ENCODE peak calls at places on chromosomes 16 and 17, in ten cellular contexts. G is ascending aorta, P is lung, C is sigmoid colon, W is transverse colon, U is neural progenitor cell, E is cardiac muscle cell, T is PC-3, V is endodermal cell, Z is left ventricle myocardium inferior. N is an unnamed sample.

GRCh38 chr16:51880776-51881175 is 666.2 kb downstream of the TOX3 start:
- DNase-seq in G (no peak), P (no peak), C (no peak), W (no peak), U (no peak), E (no peak), T (peak; percentile 40), V (no peak), Z (no peak), N (no peak)

GRCh38 chr16:13390093-13390985 is 488.9 kb downstream of the SHISA9 start:
- DNase-seq in G (no peak), P (no peak), C (no peak), W (no peak), U (no peak), E (peak; percentile 53), T (no peak), V (no peak), Z (no peak), N (no peak)

GRCh38 chr17:46056800-46057304 is 57.8 kb downstream of the STH start:
- DNase-seq in G (no peak), P (no peak), C (no peak), W (no peak), U (no peak), E (no peak), T (peak; percentile 83), V (no peak), Z (no peak), N (no peak)

GRCh38 chr17:77725851-77726250 is 232.7 kb upstream of the TNRC6C start:
- DNase-seq in G (no peak), P (no peak), C (no peak), W (no peak), U (no peak), E (no peak), T (no peak), V (peak; percentile 26), Z (no peak), N (no peak)

GRCh38 chr16:85471469-85472431 is 141.4 kb upstream of the GSE1 start:
- DNase-seq in G (no peak), P (peak; percentile 56), C (peak; percentile 67), W (peak; percentile 67), U (no peak), E (no peak), T (peak; percentile 80), V (no peak), Z (no peak), N (no peak)

GRCh38 chr16:78607465-78607864 is 508.0 kb downstream of the WWOX start:
- DNase-seq in G (no peak), P (no peak), C (no peak), W (no peak), U (no peak), E (no peak), T (no peak), V (no peak), Z (no peak), N (no peak)

GRCh38 chr17:33595783-33596182 is 302.7 kb upstream of the ASIC2 start:
- DNase-seq in G (no peak), P (no peak), C (no peak), W (no peak), U (peak; percentile 35), E (no peak), T (no peak), V (no peak), Z (no peak), N (no peak)

GRCh38 chr17:8151641-8152111 is 528 bp downstream of the PER1 start:
- DNase-seq in G (peak; percentile 70), P (peak; percentile 89), C (peak; percentile 98), W (peak; percentile 91), U (peak; percentile 66), E (peak; percentile 56), T (peak; percentile 36), V (peak; percentile 86), Z (peak; percentile 96), N (no peak)

GRCh38 chr16:55515110-55515509 is 6.2 kb downstream of the LPCAT2 start:
- DNase-seq in G (no peak), P (no peak), C (no peak), W (no peak), U (no peak), E (no peak), T (peak; percentile 23), V (no peak), Z (no peak), N (no peak)

GRCh38 chr16:55510185-55510805 is 1.4 kb downstream of the LPCAT2 start:
- DNase-seq in G (no peak), P (no peak), C (no peak), W (no peak), U (no peak), E (no peak), T (no peak), V (no peak), Z (no peak), N (no peak)

GRCh38 chr16:55512941-55513340 is 4.1 kb downstream of the LPCAT2 start:
- DNase-seq in G (no peak), P (no peak), C (no peak), W (no peak), U (no peak), E (no peak), T (no peak), V (no peak), Z (no peak), N (no peak)

GRCh38 chr16:55508941-55509920 is at the start of gene LPCAT2:
- DNase-seq in G (no peak), P (peak; percentile 89), C (peak; percentile 88), W (peak; percentile 86), U (peak; percentile 95), E (peak; percentile 91), T (peak; percentile 73), V (peak; percentile 98), Z (peak; percentile 90), N (peak; percentile 89)

DNA sequence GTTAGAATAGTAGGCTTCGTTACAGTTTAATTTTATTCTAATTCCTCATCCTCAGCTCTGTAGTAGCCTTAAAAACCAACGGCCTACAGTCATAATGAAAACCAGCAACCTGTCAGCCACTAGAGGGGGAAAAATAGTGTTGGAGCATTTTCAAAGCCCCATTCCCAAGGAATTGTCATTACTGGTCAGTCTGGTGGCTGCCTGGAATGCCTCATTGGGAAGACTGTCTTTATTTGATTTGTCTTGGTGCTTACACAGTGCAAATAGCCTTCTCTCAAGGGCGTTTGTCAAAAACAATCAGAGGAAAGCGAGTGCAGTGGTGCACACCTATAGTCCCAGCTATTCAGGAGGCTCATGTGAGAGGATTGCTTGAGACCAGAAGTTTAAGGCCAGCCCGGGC is 4.7 kb downstream of the LPCAT2 start:
- DNase-seq in G (no peak), P (no peak), C (no peak), W (no peak), U (no peak), E (no peak), T (no peak), V (no peak), Z (no peak), N (no peak)
- TF ChIP-seq CTCF in G (no peak), P (no peak), C (no peak), W (no peak), U (no peak), E (peak; percentile 16), T (no peak), V (peak; percentile 45), Z (no peak), N (no peak)

GRCh38 chr17:1627987-1628855 is at the start of gene SLC43A2:
- DNase-seq in G (no peak), P (peak; percentile 82), C (peak; percentile 87), W (peak; percentile 86), U (peak; percentile 96), E (peak; percentile 95), T (peak; percentile 69), V (peak; percentile 98), Z (peak; percentile 84), N (peak; percentile 89)

GRCh38 chr17:1626333-1626732 is 2.3 kb downstream of the SLC43A2 start:
- DNase-seq in G (no peak), P (no peak), C (no peak), W (no peak), U (peak; percentile 73), E (no peak), T (no peak), V (peak; percentile 66), Z (no peak), N (peak; percentile 72)

GRCh38 chr17:1625507-1626080 is 3.0 kb downstream of the SLC43A2 start:
- DNase-seq in G (no peak), P (no peak), C (no peak), W (no peak), U (no peak), E (no peak), T (no peak), V (no peak), Z (no peak), N (no peak)

GRCh38 chr17:1628856-1629646 is 417 bp upstream of the SLC43A2 start:
- DNase-seq in G (peak; percentile 86), P (peak; percentile 95), C (peak; percentile 97), W (peak; percentile 95), U (peak; percentile 98), E (peak; percentile 96), T (peak; percentile 81), V (peak; percentile 100), Z (peak; percentile 94), N (peak; percentile 98)

DNA sequence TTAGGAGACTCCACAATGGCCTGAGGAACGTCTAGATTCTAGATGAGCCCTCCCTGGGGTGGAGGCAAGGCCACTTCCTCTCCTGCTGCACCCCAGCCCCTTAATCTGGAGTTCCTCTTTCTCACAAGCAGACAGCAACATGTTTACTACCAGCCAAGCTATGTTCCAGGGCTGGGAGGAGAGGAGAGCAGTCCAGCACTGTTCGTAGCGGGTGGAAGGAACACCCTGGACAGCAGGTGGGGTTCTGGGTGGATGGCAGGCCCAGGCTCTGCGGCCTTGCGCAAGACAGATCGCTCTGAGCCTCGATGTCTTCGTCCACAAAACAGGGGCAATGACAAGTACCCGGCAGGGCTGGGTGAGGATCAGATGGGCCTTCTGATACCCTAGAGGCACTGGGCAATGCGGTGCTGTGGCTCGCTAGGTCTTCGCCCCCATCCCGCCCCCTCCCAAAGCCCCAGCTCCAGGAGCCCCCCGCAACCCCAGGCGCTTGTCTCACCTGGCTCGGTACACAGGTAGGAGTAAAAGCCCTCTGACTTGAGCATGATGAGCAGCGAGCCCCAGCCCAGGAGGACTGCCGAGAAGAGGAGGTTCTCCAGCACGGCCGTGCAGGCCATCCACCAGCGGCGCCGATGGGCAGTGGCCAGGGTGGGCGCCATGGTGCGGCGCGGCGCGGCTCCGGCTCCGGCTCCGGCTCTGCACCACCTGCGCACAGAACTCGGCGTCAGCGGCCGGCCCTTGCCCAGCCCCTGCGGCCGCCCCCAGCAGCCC is 1.2 kb downstream of the SLC43A2 start:
- DNase-seq in G (no peak), P (peak; percentile 54), C (no peak), W (peak; percentile 44), U (no peak), E (no peak), T (no peak), V (peak; percentile 83), Z (no peak), N (no peak)
- H3K27ac ChIP-seq in G (peak overlapping the region; percentile 86), P (no peak overlapping the region), C (peak overlapping the region; percentile 97), W (peak overlapping the region; percentile 92), U (no peak overlapping the region), E (no peak overlapping the region), T (no peak overlapping the region), V (no peak overlapping the region), Z (peak overlapping the region; percentile 93), N (peak overlapping the region; percentile 59)

GRCh38 chr17:80982426-80982974 is 9.1 kb upstream of the CHMP6 start:
- DNase-seq in G (no peak), P (no peak), C (no peak), W (no peak), U (no peak), E (no peak), T (no peak), V (no peak), Z (no peak), N (no peak)

GRCh38 chr17:80986816-80987480 is 4.7 kb upstream of the CHMP6 start:
- DNase-seq in G (no peak), P (no peak), C (no peak), W (no peak), U (no peak), E (no peak), T (no peak), V (peak; percentile 47), Z (no peak), N (no peak)

GRCh38 chr17:80983545-80983944 is 8.1 kb upstream of the CHMP6 start:
- DNase-seq in G (no peak), P (no peak), C (no peak), W (no peak), U (no peak), E (no peak), T (no peak), V (no peak), Z (no peak), N (no peak)

GRCh38 chr17:80986046-80986445 is 5.6 kb upstream of the CHMP6 start:
- DNase-seq in G (no peak), P (no peak), C (no peak), W (no peak), U (no peak), E (no peak), T (no peak), V (no peak), Z (no peak), N (peak; percentile 80)

DNA sequence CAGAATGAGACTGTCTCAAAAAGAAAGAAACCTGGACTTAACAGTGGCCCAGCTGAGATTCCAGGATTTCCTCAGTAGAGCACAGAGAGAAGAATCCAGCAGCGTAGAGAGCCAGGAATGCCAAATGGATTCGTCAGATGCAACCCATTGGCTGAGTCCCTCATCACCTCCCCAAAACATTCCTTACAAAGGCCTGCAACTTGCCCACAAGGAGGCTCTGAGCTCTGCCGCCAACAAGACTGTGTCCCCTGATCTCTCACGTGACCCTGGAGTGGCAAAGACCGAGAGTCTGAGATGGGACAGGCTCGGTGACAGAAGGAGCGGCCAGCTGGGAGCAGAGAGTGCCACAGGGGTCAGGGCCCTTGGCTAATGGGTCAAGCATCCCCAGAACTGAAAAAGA is 6.9 kb upstream of the CHMP6 start:
- DNase-seq in G (no peak), P (no peak), C (no peak), W (no peak), U (peak; percentile 74), E (peak; percentile 66), T (no peak), V (peak; percentile 93), Z (no peak), N (no peak)
- TF ChIP-seq CTCF in G (no peak), P (no peak), C (no peak), W (peak; percentile 14), U (peak; percentile 18), E (peak; percentile 51), T (no peak), V (peak; percentile 50), Z (no peak), N (no peak)

DNA sequence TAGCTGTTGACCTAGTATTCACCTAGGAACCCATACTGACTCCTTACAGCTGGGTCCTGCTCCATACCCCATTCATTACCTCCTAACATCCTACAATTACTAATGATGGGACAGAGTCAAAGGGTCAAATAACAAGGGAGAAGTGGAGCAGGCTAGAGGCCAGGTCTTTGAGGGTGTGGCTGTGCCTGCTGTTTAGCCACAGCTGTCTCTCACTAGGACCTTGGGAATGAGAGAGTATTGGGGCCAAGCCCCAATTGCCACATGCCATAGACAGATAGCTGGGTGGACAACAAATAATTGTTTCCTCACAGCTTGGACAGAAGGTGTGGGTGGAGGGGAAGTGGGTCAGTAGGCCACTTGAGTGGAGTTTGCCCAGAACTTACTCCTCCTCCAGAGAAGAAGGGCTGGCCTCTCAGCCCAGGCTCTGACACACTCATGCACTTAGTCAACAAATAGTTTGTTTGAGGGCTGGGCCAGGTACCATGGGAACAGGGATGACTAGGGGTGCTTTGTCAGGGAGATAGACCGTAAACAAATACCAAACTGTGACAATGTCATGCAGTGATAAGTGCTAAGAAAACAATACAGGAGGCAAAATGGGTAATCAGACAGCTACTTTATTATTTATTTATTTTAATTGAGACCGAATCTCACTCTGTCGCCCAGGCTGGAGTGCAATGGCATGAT is 10.2 kb upstream of the CENPT start:
- DNase-seq in G (peak; percentile 35), P (peak; percentile 90), C (peak; percentile 91), W (peak; percentile 75), U (no peak), E (no peak), T (peak; percentile 95), V (peak; percentile 92), Z (peak; percentile 61), N (no peak)
- H3K27ac ChIP-seq in G (peak overlapping the region; percentile 84), P (peak overlapping the region; percentile 84), C (peak overlapping the region; percentile 62), W (peak overlapping the region; percentile 84), U (no peak overlapping the region), E (no peak overlapping the region), T (peak overlapping the region; percentile 97), V (peak overlapping the region; percentile 40), Z (peak overlapping the region; percentile 93), N (no peak overlapping the region)

N was measured in WERI-Rb-1.